ENCODE peak calls at places on chromosomes 1 and 21, in five cellular contexts. Y is adipocyte, G is heart left ventricle, F is PC-3, C is left lung. D is an unnamed sample. For H3K4me1, the result is how much of the 10 kb centered on the place peaks cover.

GRCh38 chr1:22731924-22732522 is 21.4 kb downstream of the EPHB2 start:
- DNase-seq in G (no peak), Y (no peak), C (no peak), F (peak), D (no peak)

GRCh38 chr1:109876617-109877319 is 33.9 kb upstream of the CSF1 start:
- DNase-seq in Y (peak), G (no peak), F (no peak), C (no peak), D (no peak)

GRCh38 chr1:61851849-61852692 is 109.8 kb downstream of the PATJ start:
- DNase-seq in Y (peak), F (peak), G (no peak), C (no peak), D (no peak)

GRCh38 chr1:93681549-93682412 is at the start of gene BCAR3:
- DNase-seq in C (peak), F (peak), G (peak), Y (peak), D (peak)

GRCh38 chr1:27567183-27567526 is 36.8 kb downstream of the AHDC1 start:
- DNase-seq in F (no peak), Y (no peak), C (no peak), G (no peak), D (no peak)

GRCh38 chr1:57307382-57307781 is 116.5 kb downstream of the DAB1 start:
- DNase-seq in G (peak), C (peak), F (no peak), Y (no peak), D (no peak)

GRCh38 chr1:41387667-41388091 is 26.4 kb downstream of the FOXO6 start:
- DNase-seq in Y (peak), C (peak), G (peak), F (peak), D (peak)

GRCh38 chr1:201941420-201942128 is 4.8 kb downstream of the LMOD1 start:
- DNase-seq in G (no peak), Y (no peak), C (no peak), F (no peak), D (no peak)

GRCh38 chr1:181488884-181489283 is 5.6 kb downstream of the CACNA1E start:
- DNase-seq in C (no peak), F (no peak), G (no peak), Y (no peak), D (no peak)

GRCh38 chr21:38358098-38358497 is 101.3 kb downstream of the KCNJ15 start:
- DNase-seq in G (no peak), C (no peak), F (no peak), Y (no peak), D (no peak)

GRCh38 chr1:160608057-160608456 is 28.8 kb upstream of the CD84 start:
- DNase-seq in Y (no peak), F (no peak), C (no peak), G (no peak), D (no peak)

GRCh38 chr1:210232524-210233215 is at the start of gene SERTAD4:
- DNase-seq in Y (peak), F (peak), G (peak), C (peak), D (peak)

GRCh38 chr1:202205523-202206190 is 12.1 kb downstream of the LGR6 start:
- DNase-seq in G (no peak), F (no peak), Y (peak), C (no peak), D (no peak)

GRCh38 chr1:193634876-193635275 is 448.5 kb upstream of the B3GALT2 start:
- DNase-seq in Y (no peak), G (no peak), F (no peak), C (no peak), D (no peak)

GRCh38 chr1:35179864-35180263 is 13.1 kb downstream of the SFPQ start:
- DNase-seq in Y (no peak), F (no peak), C (no peak), G (no peak), D (no peak)

GRCh38 chr1:145964328-145965118 is at the start of the genes ANKRD34A and POLR3GL:
- DNase-seq in Y (peak), G (peak), F (peak), C (peak), D (peak)

GRCh38 chr1:58628987-58629598 is 52.0 kb upstream of the TACSTD2 start:
- DNase-seq in C (no peak), Y (no peak), G (no peak), F (peak), D (no peak)

GRCh38 chr1:234720709-234721436 is 110.9 kb upstream of the IRF2BP2 start:
- DNase-seq in F (no peak), G (no peak), Y (no peak), C (no peak), D (peak)

GRCh38 chr1:234719454-234720258 is 109.7 kb upstream of the IRF2BP2 start:
- DNase-seq in C (no peak), F (no peak), G (no peak), Y (no peak), D (peak)

GRCh38 chr1:234722267-234722704 is 112.3 kb upstream of the IRF2BP2 start:
- DNase-seq in Y (no peak), F (no peak), C (no peak), G (peak), D (peak)

GRCh38 chr1:234722904-234723588 is 113.1 kb upstream of the IRF2BP2 start:
- DNase-seq in G (peak), Y (peak), F (peak), C (peak), D (peak)

DNA sequence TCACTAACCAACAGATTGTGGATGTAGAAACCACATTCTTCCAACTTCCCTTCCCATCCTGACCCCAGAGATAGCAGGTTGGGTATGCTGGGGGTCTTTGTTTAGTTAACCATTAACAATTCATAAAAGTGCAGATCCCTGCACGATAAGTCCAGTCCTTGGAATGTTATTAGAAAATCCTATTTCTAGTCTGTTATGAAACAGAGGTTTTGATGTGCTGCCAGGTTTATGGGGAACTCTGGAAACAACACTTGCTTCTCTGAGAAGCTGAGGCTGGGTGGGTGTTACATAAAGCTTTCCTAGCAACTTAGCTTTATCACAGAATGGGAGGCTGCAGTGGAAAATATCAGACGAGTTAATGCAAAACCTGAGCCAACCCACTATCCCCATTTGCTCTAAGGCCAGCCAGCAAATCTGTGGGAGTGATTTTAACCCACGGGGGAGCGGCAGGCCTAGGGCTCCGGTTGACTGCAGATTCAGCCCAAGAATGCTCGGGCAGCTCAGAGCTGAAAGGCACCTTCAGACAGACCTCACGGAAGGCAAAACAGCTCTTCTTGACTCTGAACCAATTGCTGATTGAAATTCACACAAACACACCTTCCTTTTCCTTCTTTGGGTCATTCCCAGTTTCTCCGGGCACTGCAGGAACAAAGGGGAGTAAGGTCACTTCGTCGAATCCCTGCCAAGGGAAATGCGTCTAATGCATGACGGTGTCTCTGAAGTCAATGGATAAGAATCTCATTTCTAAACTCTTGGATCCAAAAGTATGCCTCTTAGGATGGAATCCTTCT is 111.7 kb upstream of the IRF2BP2 start:
- DNase-seq in Y (peak), G (peak), C (no peak), F (no peak), D (peak)
- H3K4me1 ChIP-seq in Y (half or more), G (half or more), C (half or more), F (under half), D (under half)

DNA sequence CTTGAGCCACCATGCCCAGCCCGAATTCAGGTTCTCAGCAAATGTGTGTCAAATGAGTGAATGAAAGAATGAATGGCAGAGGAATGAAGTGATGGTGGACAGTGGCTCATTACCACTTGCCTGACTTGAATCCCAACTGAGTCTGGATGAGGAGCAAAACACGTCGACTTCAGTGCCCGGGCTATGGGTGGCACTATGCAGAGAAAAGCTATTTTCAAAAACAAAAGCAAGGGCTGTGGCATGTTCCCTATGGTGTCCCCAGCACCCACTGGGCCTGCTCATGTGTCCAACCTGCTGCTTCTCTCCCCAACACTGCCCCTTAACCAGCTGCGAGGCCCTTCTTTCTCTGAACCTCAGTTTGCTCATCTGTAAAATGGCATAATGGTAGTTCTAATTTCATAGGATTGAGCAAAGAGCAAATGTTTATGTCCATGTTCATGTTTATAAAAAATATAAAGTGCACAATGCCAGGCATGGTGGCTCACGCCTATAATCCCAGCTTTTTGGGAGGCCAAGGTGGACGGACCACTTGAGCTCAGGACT is 4.3 kb upstream of the MAD2L2 start:
- DNase-seq in F (no peak), Y (no peak), C (no peak), G (no peak), D (no peak)
- H3K4me1 ChIP-seq in F (under half), Y (under half), C (under half), G (under half), D (under half)

GRCh38 chr1:25544243-25544764 is 898 bp downstream of the LDLRAP1 start:
- DNase-seq in Y (no peak), G (no peak), C (no peak), F (peak), D (peak)
- H3K4me1 ChIP-seq in Y (under half), G (under half), C (under half), F (under half), D (under half)

GRCh38 chr1:87760100-87760499 is 431.4 kb downstream of the LMO4 start:
- DNase-seq in F (no peak), C (no peak), Y (no peak), G (no peak), D (no peak)
- H3K4me1 ChIP-seq in F (under half), C (under half), Y (under half), G (under half), D (under half)

DNA sequence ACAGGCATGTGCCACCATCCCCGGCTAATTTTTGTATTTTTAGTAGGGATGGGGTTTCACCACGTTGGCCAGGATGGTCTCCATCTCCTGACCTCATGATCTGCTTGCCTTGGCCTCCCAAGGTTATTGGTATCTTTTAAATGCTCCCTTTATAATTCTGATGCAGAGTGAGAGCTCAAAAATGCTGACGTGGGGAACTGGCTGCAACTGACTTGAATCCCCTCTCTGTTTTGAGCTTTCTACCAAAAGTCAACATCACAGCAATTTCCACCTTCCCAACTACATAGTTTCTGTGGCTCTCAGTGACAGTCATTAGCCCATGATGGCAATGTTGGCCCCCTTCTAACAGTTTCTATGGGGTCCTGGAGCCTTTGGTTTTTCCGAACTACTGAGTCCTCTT is 268.2 kb upstream of the FOXD3 start:
- DNase-seq in F (no peak), Y (no peak), C (no peak), G (no peak), D (no peak)
- H3K4me1 ChIP-seq in F (under half), Y (under half), C (under half), G (under half), D (under half)

GRCh38 chr21:42118901-42119300 is 47.8 kb downstream of the UMODL1 start:
- DNase-seq in G (no peak), Y (no peak), F (no peak), C (no peak), D (no peak)
- H3K4me1 ChIP-seq in G (under half), Y (under half), F (half or more), C (under half), D (under half)

GRCh38 chr21:45969921-45970673 is 11.5 kb upstream of the COL6A1 start:
- DNase-seq in Y (no peak), C (no peak), G (no peak), F (no peak), D (peak)

GRCh38 chr21:45972353-45972715 is 9.2 kb upstream of the COL6A1 start:
- DNase-seq in F (no peak), Y (peak), C (no peak), G (peak), D (peak)

GRCh38 chr21:45972716-45973474 is 8.7 kb upstream of the COL6A1 start:
- DNase-seq in Y (peak), C (peak), G (peak), F (no peak), D (peak)

GRCh38 chr21:45970674-45971486 is 10.7 kb upstream of the COL6A1 start:
- DNase-seq in Y (peak), G (peak), C (no peak), F (peak), D (peak)

GRCh38 chr21:45971487-45972352 is 9.8 kb upstream of the COL6A1 start:
- DNase-seq in C (no peak), G (peak), F (no peak), Y (peak), D (peak)
- H3K4me1 ChIP-seq in C (under half), G (under half), F (under half), Y (under half), D (half or more)

DNA sequence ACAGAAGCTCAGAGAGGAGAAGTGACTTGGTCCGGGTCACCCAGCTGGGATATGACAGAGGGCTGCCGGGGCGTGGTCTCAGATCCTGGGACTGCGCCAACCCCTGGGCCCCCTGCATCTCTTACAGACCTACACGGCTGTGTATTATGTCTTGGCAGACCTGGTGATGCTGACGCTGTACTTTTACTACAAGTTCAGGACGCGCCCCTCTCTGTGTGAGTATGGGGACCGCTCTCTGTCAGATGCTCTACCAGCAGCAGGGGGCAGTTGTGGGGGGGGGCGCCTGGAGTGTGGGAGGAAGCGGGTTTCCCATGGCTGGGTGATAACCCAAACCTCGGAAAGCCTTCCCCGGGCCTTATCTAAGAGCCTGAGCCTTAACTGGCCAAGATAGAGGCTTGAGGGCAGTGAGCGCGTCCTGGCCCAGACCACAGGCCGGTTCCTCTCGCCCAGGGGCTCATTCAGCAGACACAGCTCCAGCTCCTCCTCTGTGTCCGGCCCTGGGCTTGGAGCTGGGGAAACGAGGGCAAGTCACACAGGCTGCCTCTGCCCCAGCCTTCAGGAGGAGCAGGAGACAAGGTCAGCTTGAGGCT is 13.3 kb downstream of the SLC66A1 start:
- DNase-seq in F (no peak), C (no peak), G (no peak), Y (no peak), D (no peak)
- H3K4me1 ChIP-seq in F (under half), C (under half), G (under half), Y (under half), D (under half)

GRCh38 chr1:156709743-156710489 is 4.5 kb upstream of the CRABP2 start:
- DNase-seq in F (peak), Y (peak), G (peak), C (peak), D (peak)
- H3K4me1 ChIP-seq in F (under half), Y (half or more), G (under half), C (under half), D (under half)

GRCh38 chr21:46040707-46041106 is 57.2 kb upstream of the COL6A2 start:
- DNase-seq in C (no peak), Y (no peak), F (no peak), G (no peak), D (no peak)
- H3K4me1 ChIP-seq in C (under half), Y (under half), F (under half), G (under half), D (under half)

D was measured in sigmoid colon.